ENCODE peak calls at places on chromosomes 6 and 20, in five cellular contexts. M is GM23338, F is GM12878, P is HepG2, Q is K562. I is an unnamed sample.

GRCh38 chr6:69974193-69974592 is 107.8 kb downstream of the COL19A1 start:
- DNase-seq in M (no peak), F (no peak), P (no peak), Q (peak; percentile 11), I (no peak)

GRCh38 chr20:19995220-19995863 is 21.8 kb upstream of the NAA20 start:
- DNase-seq in M (peak; percentile 53), F (no peak), P (peak; percentile 63), Q (peak; percentile 37), I (peak; percentile 61)

GRCh38 chr20:49616154-49617007 is 48.4 kb upstream of the PTGIS start:
- DNase-seq in M (no peak), F (no peak), P (no peak), Q (no peak), I (no peak)

GRCh38 chr6:34568341-34568680 is 12.2 kb upstream of the SPDEF start:
- DNase-seq in M (no peak), F (no peak), P (no peak), Q (no peak), I (no peak)

GRCh38 chr6:157631388-157631787 is 191.7 kb upstream of the SNX9 start:
- DNase-seq in M (no peak), F (no peak), P (no peak), Q (no peak), I (no peak)

GRCh38 chr6:2111162-2111677 is 134.2 kb downstream of the GMDS start:
- DNase-seq in M (no peak), F (peak; percentile 27), P (no peak), Q (no peak), I (peak; percentile 6)

GRCh38 chr20:3340443-3340842 is 67.0 kb downstream of the DNAAF9 start:
- DNase-seq in M (no peak), F (no peak), P (no peak), Q (no peak), I (no peak)

GRCh38 chr6:33752139-33753015 is 5.7 kb upstream of the IP6K3 start:
- DNase-seq in M (no peak), F (no peak), P (no peak), Q (no peak), I (no peak)

GRCh38 chr6:3228791-3229565 is 1.5 kb upstream of the TUBB2B start:
- DNase-seq in M (peak; percentile 78), F (no peak), P (no peak), Q (no peak), I (no peak)

GRCh38 chr20:24165336-24166126 is 177.0 kb upstream of the GGTLC1 start:
- DNase-seq in M (no peak), F (no peak), P (no peak), Q (no peak), I (no peak)

GRCh38 chr6:106560966-106561740 is 68.1 kb downstream of the RTN4IP1 start:
- DNase-seq in M (no peak), F (no peak), P (no peak), Q (no peak), I (no peak)

GRCh38 chr6:160131636-160132296 is 10.2 kb downstream of the SLC22A1 start:
- DNase-seq in M (no peak), F (no peak), P (no peak), Q (no peak), I (no peak)

GRCh38 chr6:131381052-131381451 is 192.0 kb upstream of the ARG1 start:
- DNase-seq in M (no peak), F (no peak), P (no peak), Q (no peak), I (no peak)

GRCh38 chr6:44260451-44261297 is 3.3 kb upstream of the SLC35B2 start:
- DNase-seq in M (no peak), F (no peak), P (no peak), Q (no peak), I (no peak)

GRCh38 chr6:123309130-123309529 is 313.1 kb downstream of the CLVS2 start:
- DNase-seq in M (no peak), F (no peak), P (no peak), Q (no peak), I (no peak)

GRCh38 chr20:17863577-17864292 is 104.9 kb downstream of the SNX5 start:
- DNase-seq in M (no peak), F (no peak), P (peak; percentile 100), Q (no peak), I (no peak)

GRCh38 chr20:63554361-63555278 is 661 bp downstream of the FNDC11 start:
- DNase-seq in M (peak; percentile 38), F (no peak), P (no peak), Q (no peak), I (no peak)

GRCh38 chr20:63553251-63553932 is 567 bp upstream of the FNDC11 start:
- DNase-seq in M (peak; percentile 93), F (peak; percentile 35), P (peak; percentile 40), Q (peak; percentile 93), I (peak; percentile 90)

GRCh38 chr20:63555661-63556381 is 1.9 kb downstream of the FNDC11 start:
- DNase-seq in M (no peak), F (no peak), P (no peak), Q (no peak), I (no peak)

GRCh38 chr20:63552481-63553249 is 1.3 kb upstream of the FNDC11 start:
- DNase-seq in M (peak; percentile 68), F (peak; percentile 52), P (no peak), Q (peak; percentile 76), I (no peak)

GRCh38 chr20:63553933-63554290 is at the start of gene FNDC11:
- DNase-seq in M (peak; percentile 81), F (no peak), P (no peak), Q (peak; percentile 72), I (no peak)
- TF ChIP-seq JUNB in M (no peak), F (no peak), P (no peak), Q (no peak), I (no peak)

DNA sequence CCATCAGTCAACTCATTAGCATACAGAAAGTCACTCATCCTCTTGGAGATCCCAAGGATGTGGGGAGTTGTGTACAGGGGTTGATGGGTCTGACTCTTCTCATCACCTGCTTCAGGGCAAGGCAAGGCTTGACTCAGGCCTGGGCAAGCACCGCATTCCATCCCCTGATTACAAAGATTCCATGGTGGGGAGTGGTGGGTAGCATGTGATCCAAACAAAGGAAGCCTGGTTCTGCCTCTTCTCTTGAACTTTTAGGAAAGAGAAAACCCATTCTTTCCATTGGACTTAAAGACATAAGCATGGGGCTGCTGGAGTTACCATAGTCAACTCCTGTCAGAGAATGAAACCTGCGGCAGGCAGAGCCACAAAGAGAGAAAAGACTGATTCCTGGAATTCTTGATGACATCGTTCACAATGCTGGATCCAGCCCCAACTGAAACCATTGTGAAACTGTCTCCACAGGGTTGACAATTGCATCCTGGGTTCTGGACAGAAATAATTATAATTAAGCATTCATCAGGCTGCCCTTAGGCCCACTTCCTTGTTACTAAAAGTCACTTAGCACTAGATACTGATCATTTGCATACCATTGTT is 235.8 kb upstream of the KCNG1 start:
- DNase-seq in M (no peak), F (no peak), P (no peak), Q (no peak), I (peak; percentile 5)
- TF ChIP-seq JUNB in M (no peak), F (no peak), P (no peak), Q (no peak), I (no peak)

DNA sequence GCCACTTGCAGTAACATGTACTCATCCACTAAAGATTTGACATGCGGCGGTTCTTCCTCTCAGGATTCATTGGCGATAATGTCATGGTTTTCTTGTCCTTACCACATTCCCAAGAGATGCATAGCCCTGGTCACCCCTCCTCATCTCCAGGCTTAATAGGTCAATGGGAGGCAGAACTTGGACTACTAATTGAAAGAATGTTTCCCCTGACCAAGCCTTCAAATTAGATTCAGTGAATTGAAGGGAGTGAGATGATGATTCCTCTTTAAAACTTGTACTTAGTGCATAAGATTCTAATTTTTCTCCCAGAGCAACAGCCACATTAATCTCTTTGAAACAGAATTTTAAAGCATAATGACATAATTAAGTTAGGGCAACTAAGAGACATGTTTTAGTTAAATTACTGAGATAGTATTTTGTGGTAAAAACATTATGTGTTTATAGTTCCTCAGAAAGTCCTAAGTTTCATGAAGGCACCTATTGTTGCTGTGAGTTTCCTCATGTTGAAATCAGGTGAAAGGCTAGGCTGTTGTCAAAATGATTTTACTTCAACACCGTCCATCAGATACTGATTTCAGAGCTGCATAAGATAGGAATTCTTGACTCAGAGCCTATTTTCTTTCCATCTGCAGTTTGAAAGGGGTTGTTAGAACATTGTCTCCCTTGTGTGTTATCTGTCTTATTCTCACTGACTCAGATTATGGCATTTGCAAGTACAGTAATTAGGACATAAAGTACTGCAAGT is 48.5 kb downstream of the STK4 start:
- DNase-seq in M (no peak), F (no peak), P (no peak), Q (no peak), I (no peak)
- TF ChIP-seq JUNB in M (no peak), F (no peak), P (no peak), Q (no peak), I (no peak)

GRCh38 chr6:116779569-116780164 is 14.1 kb upstream of the FAM162B start:
- DNase-seq in M (peak; percentile 85), F (no peak), P (peak; percentile 58), Q (peak; percentile 27), I (peak; percentile 6)
- TF ChIP-seq JUNB in M (no peak), F (no peak), P (no peak), Q (no peak), I (no peak)

DNA sequence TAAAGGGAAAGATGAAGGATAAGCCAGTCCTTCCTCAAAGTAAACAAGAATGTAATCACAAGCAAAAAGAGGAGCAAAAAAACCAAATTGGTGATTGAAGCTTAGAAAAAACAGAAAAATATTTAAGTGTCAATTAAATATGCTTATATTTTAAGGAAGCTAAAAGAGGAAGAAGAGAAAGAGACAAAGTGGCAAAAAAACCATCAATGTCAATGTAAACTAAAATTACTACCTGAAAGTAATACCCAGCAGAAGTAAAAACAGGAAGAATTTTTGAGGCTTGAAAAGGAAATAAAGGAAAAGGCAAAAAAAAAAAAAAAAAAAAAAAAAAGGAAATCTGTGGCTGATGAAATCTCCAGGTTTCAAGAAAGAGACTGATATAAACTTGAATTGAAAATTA is 36.2 kb upstream of the OGFRL1 start:
- DNase-seq in M (no peak), F (no peak), P (no peak), Q (no peak), I (no peak)
- TF ChIP-seq JUNB in M (no peak), F (no peak), P (no peak), Q (no peak), I (no peak)

GRCh38 chr6:111805511-111806181 is 67.6 kb downstream of the FYN start:
- DNase-seq in M (no peak), F (peak; percentile 78), P (no peak), Q (no peak), I (no peak)
- TF ChIP-seq JUNB in M (no peak), F (peak; percentile 96), P (no peak), Q (no peak), I (no peak)

GRCh38 chr6:136527831-136528230 is 22.4 kb downstream of the MAP7 start:
- DNase-seq in M (no peak), F (no peak), P (no peak), Q (no peak), I (peak; percentile 60)
- TF ChIP-seq JUNB in M (no peak), F (no peak), P (no peak), Q (no peak), I (no peak)

DNA sequence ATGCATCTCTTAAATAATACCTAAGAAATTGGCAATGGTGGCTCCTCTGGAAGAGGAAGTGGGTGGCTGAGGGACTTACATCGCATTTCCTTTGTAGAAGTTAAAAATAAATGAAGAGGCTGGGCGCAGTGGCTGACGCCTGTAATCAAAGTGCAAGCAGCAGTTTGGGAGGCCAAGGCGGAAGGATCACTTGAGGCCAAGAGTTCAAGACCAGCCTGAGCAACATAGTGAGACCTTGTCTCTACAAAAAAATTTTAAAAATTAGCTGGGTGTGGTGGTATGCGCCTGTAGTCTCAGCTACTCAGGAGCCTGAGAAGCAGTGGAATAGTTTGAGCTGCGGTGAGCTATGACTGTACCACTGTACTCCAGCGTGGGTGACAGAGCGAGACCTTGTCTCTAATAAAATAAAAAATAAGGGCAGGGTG is 12.2 kb upstream of the NCOA3 start:
- DNase-seq in M (no peak), F (no peak), P (no peak), Q (no peak), I (no peak)
- TF ChIP-seq JUNB in M (no peak), F (no peak), P (no peak), Q (no peak), I (no peak)

GRCh38 chr20:58922036-58922435 is 59.0 kb upstream of the NELFCD start:
- DNase-seq in M (no peak), F (no peak), P (no peak), Q (no peak), I (no peak)
- TF ChIP-seq JUNB in M (no peak), F (no peak), P (no peak), Q (no peak), I (no peak)